ENCODE peak calls at places on chromosomes 4 and X, in four cellular contexts. T, L, J and H are unnamed samples.

GRCh38 chrX:53086464-53086863 is 4.3 kb downstream of the TSPYL2 start:
- DNase-seq in T (peak; percentile 48), L (no peak), J (peak; percentile 55), H (no peak)

GRCh38 chr4:4782969-4783368 is 76.5 kb upstream of the MSX1 start:
- DNase-seq in T (peak; percentile 82), L (no peak), J (no peak), H (no peak)

GRCh38 chr4:83257811-83258210 is 26.8 kb downstream of the COQ2 start:
- DNase-seq in T (no peak), L (no peak), J (no peak), H (peak; percentile 57)

GRCh38 chr4:40956726-40957255 is 207.0 kb downstream of the NSUN7 start:
- DNase-seq in T (peak; percentile 13), L (no peak), J (no peak), H (no peak)

GRCh38 chr4:7960790-7961655 is 21.4 kb upstream of the AFAP1 start:
- DNase-seq in T (peak; percentile 100), L (no peak), J (peak; percentile 70), H (no peak)

GRCh38 chr4:62053974-62054373 is 853.8 kb downstream of the ADGRL3 start:
- DNase-seq in T (no peak), L (no peak), J (no peak), H (no peak)

GRCh38 chrX:41189156-41189555 is 103.9 kb downstream of the USP9X start:
- DNase-seq in T (no peak), L (no peak), J (no peak), H (no peak)

GRCh38 chrX:110414679-110415439 is 56.2 kb downstream of the RTL9 start:
- DNase-seq in T (peak; percentile 80), L (no peak), J (no peak), H (no peak)

GRCh38 chrX:68536429-68536828 is 37.6 kb downstream of the YIPF6 start:
- DNase-seq in T (no peak), L (no peak), J (no peak), H (no peak)